ENCODE peak calls at places on chromosomes 16 and 17, in nine cellular contexts. U, E, N, A, O, M, L, S and K are unnamed samples.

GRCh38 chr16:4298761-4299522 is 16.9 kb upstream of the GLIS2 start:
- DNase-seq in U (peak), S (peak), O (peak), E (peak), L (no peak), N (no peak), A (no peak), M (no peak), K (peak)

GRCh38 chr17:69018022-69018615 is 42.6 kb downstream of the ABCA9 start:
- DNase-seq in U (no peak), N (no peak), A (no peak), M (no peak), S (no peak), O (no peak), L (no peak), E (no peak), K (no peak)

GRCh38 chr17:5672815-5673430 is 88.6 kb upstream of the NLRP1 start:
- DNase-seq in M (peak), L (no peak), O (no peak), S (no peak), N (no peak), A (no peak), U (no peak), E (no peak), K (no peak)

GRCh38 chr16:58222532-58223316 is 24.8 kb upstream of the CSNK2A2 start:
- DNase-seq in A (no peak), S (peak), O (peak), U (no peak), E (peak), M (no peak), L (no peak), N (no peak), K (no peak)

GRCh38 chr16:89476379-89476778 is 14.0 kb downstream of the ANKRD11 start:
- DNase-seq in S (no peak), U (no peak), E (no peak), M (no peak), L (no peak), O (no peak), A (no peak), N (no peak), K (no peak)

GRCh38 chr17:48998557-48999440 is 1.6 kb downstream of the IGF2BP1 start:
- DNase-seq in N (no peak), U (no peak), L (no peak), A (no peak), M (no peak), S (peak), O (peak), E (no peak), K (no peak)

GRCh38 chr17:19494961-19495806 is 38.5 kb upstream of the SLC47A1 start:
- DNase-seq in N (no peak), U (no peak), O (no peak), M (no peak), S (no peak), L (no peak), A (no peak), E (no peak), K (no peak)

GRCh38 chr16:27330542-27330941 is 16.8 kb downstream of the IL4R start:
- DNase-seq in M (no peak), N (no peak), U (no peak), A (no peak), S (peak), O (peak), L (no peak), E (peak), K (no peak)

GRCh38 chr17:14737984-14738651 is 437.2 kb downstream of the HS3ST3B1 start:
- DNase-seq in A (no peak), S (peak), E (peak), O (peak), L (no peak), N (no peak), M (no peak), U (peak), K (no peak)

GRCh38 chr16:53372942-53373871 is 61.1 kb upstream of the RBL2 start:
- DNase-seq in E (no peak), U (no peak), L (no peak), S (no peak), O (no peak), N (peak), A (peak), M (peak), K (peak)

GRCh38 chr17:18963126-18964017 is 11.4 kb downstream of the SLC5A10 start:
- DNase-seq in U (no peak), L (no peak), E (peak), M (no peak), A (no peak), N (no peak), S (no peak), O (no peak), K (no peak)

GRCh38 chr17:78316867-78317816 is 42.7 kb downstream of the SOCS3 start:
- DNase-seq in N (peak), E (no peak), O (no peak), U (no peak), S (peak), A (no peak), M (no peak), L (no peak), K (peak)

GRCh38 chr16:651844-652243 is 2.7 kb downstream of the WDR90 start:
- DNase-seq in S (no peak), U (no peak), N (no peak), O (no peak), L (no peak), A (no peak), E (no peak), M (no peak), K (no peak)

GRCh38 chr16:56737539-56737938 is 7.6 kb downstream of the NUP93 start:
- DNase-seq in L (no peak), E (no peak), O (no peak), N (no peak), S (no peak), U (no peak), A (no peak), M (no peak), K (no peak)

GRCh38 chr16:47732122-47732805 is 271.1 kb downstream of the PHKB start:
- DNase-seq in L (no peak), M (no peak), O (peak), A (no peak), N (no peak), U (no peak), S (no peak), E (peak), K (no peak)

GRCh38 chr17:66406701-66407644 is 104.6 kb downstream of the PRKCA start:
- DNase-seq in E (no peak), S (no peak), O (no peak), A (no peak), L (no peak), U (no peak), M (no peak), N (no peak), K (no peak)

GRCh38 chr16:530111-530817 is 2.8 kb downstream of the CAPN15 start:
- DNase-seq in A (no peak), M (no peak), E (no peak), U (no peak), S (no peak), L (no peak), O (no peak), N (no peak), K (no peak)

GRCh38 chr17:61862105-61862574 is 1.2 kb downstream of the BRIP1 start:
- DNase-seq in E (peak), O (peak), M (no peak), U (no peak), N (no peak), S (peak), L (no peak), A (no peak), K (no peak)

GRCh38 chr17:63434951-63435571 is 11.0 kb downstream of the CYB561 start:
- DNase-seq in A (peak), L (no peak), E (peak), M (no peak), O (peak), S (peak), U (no peak), N (no peak), K (peak)

GRCh38 chr17:40021471-40021961 is 6.3 kb downstream of the CSF3 start:
- DNase-seq in L (no peak), O (peak), A (no peak), N (no peak), U (peak), S (peak), M (no peak), E (peak), K (no peak)

GRCh38 chr17:10127819-10128375 is 70.5 kb downstream of the GAS7 start:
- DNase-seq in S (peak), U (no peak), M (no peak), E (no peak), O (peak), N (no peak), L (no peak), A (no peak), K (no peak)

GRCh38 chr16:2473999-2474876 is 689 bp upstream of the TBC1D24 start:
- DNase-seq in N (no peak), M (peak), A (peak), L (no peak), S (no peak), U (peak), O (peak), E (peak), K (peak)

GRCh38 chr16:86777098-86777946 is 199.0 kb downstream of the FOXL1 start:
- DNase-seq in S (no peak), N (no peak), A (no peak), M (no peak), E (no peak), U (no peak), L (no peak), O (peak), K (no peak)

GRCh38 chr16:89256651-89257254 is 39.2 kb downstream of the ZNF778 start:
- DNase-seq in U (peak), L (no peak), A (peak), O (peak), S (peak), M (peak), N (no peak), E (peak), K (peak)

GRCh38 chr17:20896153-20896649 is 146.6 kb downstream of the USP22 start:
- DNase-seq in L (no peak), E (no peak), N (no peak), M (no peak), O (peak), U (peak), S (peak), A (peak), K (no peak)